ENCODE peak calls at places on chromosomes 12 and 14, in nine cellular contexts. One of them, this sample, is unnamed.
A peak's percentile ranks its signal among the peaks of the same experiment; 100 is the strongest.

GRCh38 chr14:22333408-22334274 is 255.4 kb downstream of the DAD1 start:
- DNase-seq in transverse colon: peak; percentile 15
- DNase-seq in sigmoid colon: no peak
- DNase-seq in GM23248: peak; percentile 85
- DNase-seq in effector memory CD4-positive, alpha-beta T cell: no peak
- DNase-seq in pancreas: no peak
- DNase-seq in neuronal stem cell: no peak
- DNase-seq in cardiac muscle cell: no peak
- DNase-seq in A549: peak; percentile 88
- DNase-seq in this sample: peak; percentile 52

GRCh38 chr14:78709795-78710569 is 539.8 kb downstream of the NRXN3 start:
- DNase-seq in transverse colon: no peak
- DNase-seq in sigmoid colon: no peak
- DNase-seq in GM23248: peak; percentile 4
- DNase-seq in effector memory CD4-positive, alpha-beta T cell: no peak
- DNase-seq in pancreas: no peak
- DNase-seq in neuronal stem cell: no peak
- DNase-seq in cardiac muscle cell: no peak
- DNase-seq in A549: no peak
- DNase-seq in this sample: no peak

GRCh38 chr14:96267336-96267735 is 11.3 kb downstream of the BDKRB1 start:
- DNase-seq in transverse colon: no peak
- DNase-seq in sigmoid colon: peak; percentile 68
- DNase-seq in GM23248: peak; percentile 71
- DNase-seq in effector memory CD4-positive, alpha-beta T cell: no peak
- DNase-seq in pancreas: no peak
- DNase-seq in neuronal stem cell: no peak
- DNase-seq in cardiac muscle cell: peak; percentile 65
- DNase-seq in A549: no peak
- DNase-seq in this sample: peak; percentile 88

GRCh38 chr14:50064993-50065392 is 51.4 kb downstream of the VCPKMT start:
- DNase-seq in transverse colon: peak; percentile 68
- DNase-seq in sigmoid colon: no peak
- DNase-seq in GM23248: peak; percentile 68
- DNase-seq in effector memory CD4-positive, alpha-beta T cell: peak; percentile 44
- DNase-seq in pancreas: no peak
- DNase-seq in neuronal stem cell: no peak
- DNase-seq in cardiac muscle cell: no peak
- DNase-seq in A549: no peak
- DNase-seq in this sample: no peak

GRCh38 chr12:26696613-26697092 is 136.3 kb downstream of the ITPR2 start:
- DNase-seq in transverse colon: no peak
- DNase-seq in sigmoid colon: no peak
- DNase-seq in GM23248: no peak
- DNase-seq in effector memory CD4-positive, alpha-beta T cell: no peak
- DNase-seq in pancreas: no peak
- DNase-seq in neuronal stem cell: no peak
- DNase-seq in cardiac muscle cell: no peak
- DNase-seq in A549: no peak
- DNase-seq in this sample: no peak

GRCh38 chr14:79186523-79186922 is 1016.4 kb downstream of the NRXN3 start:
- DNase-seq in transverse colon: no peak
- DNase-seq in sigmoid colon: no peak
- DNase-seq in GM23248: no peak
- DNase-seq in effector memory CD4-positive, alpha-beta T cell: no peak
- DNase-seq in pancreas: no peak
- DNase-seq in neuronal stem cell: no peak
- DNase-seq in cardiac muscle cell: no peak
- DNase-seq in A549: no peak
- DNase-seq in this sample: peak; percentile 65

GRCh38 chr14:85421166-85421877 is 108.6 kb upstream of the FLRT2 start:
- DNase-seq in transverse colon: no peak
- DNase-seq in sigmoid colon: no peak
- DNase-seq in GM23248: peak; percentile 93
- DNase-seq in effector memory CD4-positive, alpha-beta T cell: no peak
- DNase-seq in pancreas: no peak
- DNase-seq in neuronal stem cell: no peak
- DNase-seq in cardiac muscle cell: no peak
- DNase-seq in A549: peak; percentile 31
- DNase-seq in this sample: peak; percentile 39

GRCh38 chr14:101559624-101560533 is 1.4 kb upstream of the DIO3 start:
- DNase-seq in transverse colon: peak; percentile 48
- DNase-seq in sigmoid colon: peak; percentile 81
- DNase-seq in GM23248: peak; percentile 33
- DNase-seq in effector memory CD4-positive, alpha-beta T cell: no peak
- DNase-seq in pancreas: peak; percentile 81
- DNase-seq in neuronal stem cell: no peak
- DNase-seq in cardiac muscle cell: peak; percentile 59
- DNase-seq in A549: no peak
- DNase-seq in this sample: no peak

GRCh38 chr12:63362801-63363200 is 211.8 kb upstream of the AVPR1A start:
- DNase-seq in transverse colon: no peak
- DNase-seq in sigmoid colon: no peak
- DNase-seq in GM23248: no peak
- DNase-seq in effector memory CD4-positive, alpha-beta T cell: no peak
- DNase-seq in pancreas: no peak
- DNase-seq in neuronal stem cell: no peak
- DNase-seq in cardiac muscle cell: no peak
- DNase-seq in A549: no peak
- DNase-seq in this sample: peak; percentile 30

GRCh38 chr12:19239616-19240234 is 110.2 kb downstream of the PLEKHA5 start:
- DNase-seq in transverse colon: no peak
- DNase-seq in sigmoid colon: no peak
- DNase-seq in GM23248: peak; percentile 74
- DNase-seq in effector memory CD4-positive, alpha-beta T cell: no peak
- DNase-seq in pancreas: no peak
- DNase-seq in neuronal stem cell: no peak
- DNase-seq in cardiac muscle cell: no peak
- DNase-seq in A549: no peak
- DNase-seq in this sample: no peak

GRCh38 chr12:116466536-116466935 is 92.6 kb upstream of the MAP1LC3B2 start:
- DNase-seq in transverse colon: no peak
- DNase-seq in sigmoid colon: no peak
- DNase-seq in GM23248: no peak
- DNase-seq in effector memory CD4-positive, alpha-beta T cell: no peak
- DNase-seq in pancreas: no peak
- DNase-seq in neuronal stem cell: no peak
- DNase-seq in cardiac muscle cell: no peak
- DNase-seq in A549: no peak
- DNase-seq in this sample: no peak

DNA sequence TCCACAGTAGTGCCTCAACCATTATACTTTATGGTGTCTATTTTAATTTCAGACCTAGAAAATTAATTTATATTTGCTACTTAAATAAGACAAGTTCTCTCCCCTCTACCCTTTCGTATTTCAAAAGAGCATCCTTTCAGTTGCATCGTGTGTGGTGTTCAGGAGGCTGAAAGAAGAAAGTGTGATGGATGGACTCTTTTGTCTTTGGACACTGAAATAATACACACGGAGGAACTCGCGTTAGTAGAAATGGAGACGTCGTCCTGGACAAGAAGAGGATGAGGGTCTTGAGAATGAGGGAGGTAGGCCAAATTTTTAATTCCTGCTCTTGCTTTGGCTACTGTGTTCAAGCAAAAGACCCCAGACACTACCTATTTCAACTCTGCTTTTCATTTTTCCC is 921 bp downstream of the TMED8 start:
- DNase-seq in transverse colon: no peak
- DNase-seq in sigmoid colon: no peak
- DNase-seq in GM23248: no peak
- DNase-seq in effector memory CD4-positive, alpha-beta T cell: no peak
- DNase-seq in pancreas: no peak
- DNase-seq in neuronal stem cell: no peak
- DNase-seq in cardiac muscle cell: no peak
- DNase-seq in A549: no peak
- DNase-seq in this sample: no peak
- H3K27ac ChIP-seq in transverse colon: peak overlapping the region; percentile 88
- H3K27ac ChIP-seq in sigmoid colon: peak overlapping the region; percentile 86
- H3K27ac ChIP-seq in GM23248: no peak overlapping the region
- H3K27ac ChIP-seq in effector memory CD4-positive, alpha-beta T cell: peak overlapping the region; percentile 86
- H3K27ac ChIP-seq in pancreas: no peak overlapping the region
- H3K27ac ChIP-seq in neuronal stem cell: no peak overlapping the region
- H3K27ac ChIP-seq in cardiac muscle cell: peak overlapping the region; percentile 86
- H3K27ac ChIP-seq in A549: peak overlapping the region; percentile 92
- H3K27ac ChIP-seq in this sample: no peak overlapping the region

DNA sequence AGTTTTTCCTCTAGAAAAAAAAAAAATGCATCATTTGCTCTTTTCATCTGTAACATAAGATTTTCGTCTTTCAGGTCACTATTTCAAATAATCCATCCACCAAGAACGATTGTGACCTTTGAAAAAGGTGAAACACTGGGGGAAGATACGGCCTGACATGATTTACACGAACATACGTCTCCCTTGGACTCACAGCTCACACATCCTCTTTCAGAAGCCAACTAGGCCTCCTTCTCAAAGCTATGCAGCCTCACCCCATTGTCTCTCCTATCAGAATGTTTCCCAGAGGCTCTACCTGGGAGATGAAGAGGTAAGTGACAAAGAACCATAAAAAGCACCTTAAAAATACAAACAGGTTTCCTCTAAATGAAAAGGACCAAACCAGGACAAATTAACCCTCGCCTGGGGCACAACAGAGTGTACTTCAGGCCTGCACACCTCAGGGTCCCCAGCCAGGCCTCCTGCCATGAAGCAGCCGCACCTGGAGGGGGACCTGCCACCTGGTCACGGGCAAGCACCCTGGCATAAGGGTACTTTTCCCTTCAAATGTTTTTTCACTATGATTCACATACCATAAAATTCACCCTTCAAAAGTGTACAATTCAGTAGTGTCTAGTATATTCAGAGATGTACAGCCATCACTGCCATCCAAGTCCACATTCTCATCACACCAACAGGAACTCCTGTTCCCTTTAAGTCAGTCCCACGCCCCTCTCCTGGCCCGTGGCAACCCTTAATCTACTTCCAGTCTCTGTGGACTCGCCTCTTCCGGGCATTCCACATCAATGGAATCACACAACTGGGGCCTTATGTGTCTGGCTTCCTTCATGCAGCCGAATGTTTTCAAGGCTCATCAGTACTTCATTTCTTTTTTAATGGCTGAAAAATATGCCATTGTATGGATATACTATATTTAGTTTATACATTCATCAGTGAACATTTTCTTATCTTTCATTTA is 5.4 kb downstream of the SLC15A4 start:
- DNase-seq in transverse colon: no peak
- DNase-seq in sigmoid colon: peak; percentile 50
- DNase-seq in GM23248: peak; percentile 65
- DNase-seq in effector memory CD4-positive, alpha-beta T cell: no peak
- DNase-seq in pancreas: no peak
- DNase-seq in neuronal stem cell: no peak
- DNase-seq in cardiac muscle cell: no peak
- DNase-seq in A549: peak; percentile 26
- DNase-seq in this sample: no peak
- H3K4me3 ChIP-seq in transverse colon: no peak overlapping the region
- H3K4me3 ChIP-seq in sigmoid colon: no peak overlapping the region
- H3K4me3 ChIP-seq in GM23248: no peak overlapping the region
- H3K4me3 ChIP-seq in effector memory CD4-positive, alpha-beta T cell: no peak overlapping the region
- H3K4me3 ChIP-seq in pancreas: no peak overlapping the region
- H3K4me3 ChIP-seq in neuronal stem cell: no peak overlapping the region
- H3K4me3 ChIP-seq in cardiac muscle cell: no peak overlapping the region
- H3K4me3 ChIP-seq in A549: no peak overlapping the region
- H3K4me3 ChIP-seq in this sample: no peak overlapping the region

DNA sequence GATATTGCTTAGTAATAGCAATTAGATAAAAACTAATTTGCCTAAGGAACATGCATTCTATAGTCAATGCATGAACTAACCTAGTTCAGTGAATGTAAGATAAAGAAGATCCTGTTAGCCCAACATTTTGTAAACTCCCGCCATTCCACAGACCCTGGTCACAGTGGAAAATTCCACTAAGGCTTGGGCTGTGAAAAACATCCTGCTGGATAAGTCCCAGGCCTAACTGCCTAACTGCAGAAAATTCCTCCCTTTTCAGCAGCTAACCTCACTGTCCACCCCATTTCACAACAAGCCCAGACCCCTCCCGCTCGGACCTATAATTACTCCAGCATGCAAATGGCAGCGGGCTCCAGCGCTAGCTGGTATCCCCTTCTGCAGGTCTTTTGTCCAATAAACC is 97.9 kb upstream of the GARIN6 start:
- DNase-seq in transverse colon: no peak
- DNase-seq in sigmoid colon: no peak
- DNase-seq in GM23248: no peak
- DNase-seq in effector memory CD4-positive, alpha-beta T cell: no peak
- DNase-seq in pancreas: no peak
- DNase-seq in neuronal stem cell: no peak
- DNase-seq in cardiac muscle cell: no peak
- DNase-seq in A549: no peak
- DNase-seq in this sample: no peak
- H3K4me1 ChIP-seq in transverse colon: no peaks in the 10 kb centered on the region
- H3K4me1 ChIP-seq in sigmoid colon: no peaks in the 10 kb centered on the region
- H3K4me1 ChIP-seq in GM23248: no peaks in the 10 kb centered on the region
- H3K4me1 ChIP-seq in effector memory CD4-positive, alpha-beta T cell: no peaks in the 10 kb centered on the region
- H3K4me1 ChIP-seq in pancreas: no peaks in the 10 kb centered on the region
- H3K4me1 ChIP-seq in neuronal stem cell: no peaks in the 10 kb centered on the region
- H3K4me1 ChIP-seq in cardiac muscle cell: no peaks in the 10 kb centered on the region
- H3K4me1 ChIP-seq in A549: no peaks in the 10 kb centered on the region
- H3K4me1 ChIP-seq in this sample: no peaks in the 10 kb centered on the region

GRCh38 chr12:46368684-46369083 is 3.9 kb downstream of the SLC38A2 start:
- DNase-seq in transverse colon: no peak
- DNase-seq in sigmoid colon: no peak
- DNase-seq in GM23248: no peak
- DNase-seq in effector memory CD4-positive, alpha-beta T cell: no peak
- DNase-seq in pancreas: no peak
- DNase-seq in neuronal stem cell: no peak
- DNase-seq in cardiac muscle cell: no peak
- DNase-seq in A549: no peak
- DNase-seq in this sample: no peak

GRCh38 chr12:46369474-46370379 is 2.8 kb downstream of the SLC38A2 start:
- DNase-seq in transverse colon: no peak
- DNase-seq in sigmoid colon: no peak
- DNase-seq in GM23248: no peak
- DNase-seq in effector memory CD4-positive, alpha-beta T cell: no peak
- DNase-seq in pancreas: no peak
- DNase-seq in neuronal stem cell: no peak
- DNase-seq in cardiac muscle cell: no peak
- DNase-seq in A549: no peak
- DNase-seq in this sample: no peak

GRCh38 chr12:46370380-46370734 is 2.2 kb downstream of the SLC38A2 start:
- DNase-seq in transverse colon: no peak
- DNase-seq in sigmoid colon: no peak
- DNase-seq in GM23248: peak; percentile 51
- DNase-seq in effector memory CD4-positive, alpha-beta T cell: no peak
- DNase-seq in pancreas: no peak
- DNase-seq in neuronal stem cell: no peak
- DNase-seq in cardiac muscle cell: no peak
- DNase-seq in A549: no peak
- DNase-seq in this sample: no peak

GRCh38 chr12:46368138-46368537 is 4.4 kb downstream of the SLC38A2 start:
- DNase-seq in transverse colon: no peak
- DNase-seq in sigmoid colon: no peak
- DNase-seq in GM23248: no peak
- DNase-seq in effector memory CD4-positive, alpha-beta T cell: no peak
- DNase-seq in pancreas: no peak
- DNase-seq in neuronal stem cell: no peak
- DNase-seq in cardiac muscle cell: no peak
- DNase-seq in A549: no peak
- DNase-seq in this sample: no peak

DNA sequence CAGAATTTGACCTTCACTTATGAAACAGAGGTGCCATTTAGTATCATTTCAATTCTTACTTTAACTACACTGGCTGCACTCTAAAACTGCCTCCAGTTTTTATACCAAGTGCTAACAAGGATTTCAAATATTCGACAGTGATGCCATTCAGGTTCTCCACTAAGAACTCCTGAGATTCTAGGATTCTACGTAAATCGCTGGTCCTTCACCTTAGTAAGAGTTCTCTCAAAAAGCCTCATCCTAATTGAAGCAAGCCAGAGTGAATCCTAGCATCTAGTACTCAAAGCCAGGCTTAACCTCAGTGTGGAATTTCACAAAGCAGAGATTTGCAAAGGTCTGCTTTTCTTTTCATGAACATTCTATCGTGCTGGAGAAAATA is 3.5 kb downstream of the SLC38A2 start:
- DNase-seq in transverse colon: no peak
- DNase-seq in sigmoid colon: no peak
- DNase-seq in GM23248: no peak
- DNase-seq in effector memory CD4-positive, alpha-beta T cell: no peak
- DNase-seq in pancreas: no peak
- DNase-seq in neuronal stem cell: no peak
- DNase-seq in cardiac muscle cell: no peak
- DNase-seq in A549: no peak
- DNase-seq in this sample: no peak
- H3K27ac ChIP-seq in transverse colon: peak overlapping the region; percentile 100
- H3K27ac ChIP-seq in sigmoid colon: peak overlapping the region; percentile 95
- H3K27ac ChIP-seq in GM23248: peak overlapping the region; percentile 96
- H3K27ac ChIP-seq in effector memory CD4-positive, alpha-beta T cell: peak overlapping the region; percentile 6
- H3K27ac ChIP-seq in pancreas: peak overlapping the region; percentile 98
- H3K27ac ChIP-seq in neuronal stem cell: no peak overlapping the region
- H3K27ac ChIP-seq in cardiac muscle cell: peak overlapping the region; percentile 37
- H3K27ac ChIP-seq in A549: peak overlapping the region; percentile 99
- H3K27ac ChIP-seq in this sample: no peak overlapping the region

This sample was measured in SJSA1.